ENCODE peak calls at places on chromosomes 6 and 20, in six cellular contexts. Y is psoas muscle, L is Panc1, P is A673, N is AG04449, G is AG04450. S is an unnamed sample.

GRCh38 chr6:39881851-39882566 is 52.3 kb downstream of the MOCS1 start:
- DNase-seq in N (peak), G (peak), Y (no peak), L (no peak), P (no peak), S (no peak)

GRCh38 chr6:158817298-158818007 is 1.7 kb downstream of the EZR start:
- DNase-seq in L (no peak), G (no peak), P (no peak), Y (no peak), N (no peak), S (no peak)

GRCh38 chr6:70872469-70872868 is 84.4 kb downstream of the B3GAT2 start:
- DNase-seq in L (no peak), P (no peak), N (no peak), G (no peak), Y (no peak), S (no peak)

GRCh38 chr6:84141506-84141905 is 85.9 kb downstream of the CEP162 start:
- DNase-seq in Y (no peak), G (no peak), P (no peak), L (no peak), N (no peak), S (no peak)

GRCh38 chr6:107743311-107743710 is 80.8 kb downstream of the SCML4 start:
- DNase-seq in Y (no peak), P (no peak), G (no peak), N (no peak), L (no peak), S (no peak)

GRCh38 chr6:3336859-3337515 is 78.2 kb downstream of the PSMG4 start:
- DNase-seq in N (no peak), G (no peak), L (no peak), Y (no peak), P (no peak), S (no peak)

GRCh38 chr20:15930324-15931305 is 642.6 kb downstream of the KIF16B start:
- DNase-seq in L (no peak), N (no peak), Y (no peak), G (peak), P (no peak), S (no peak)

GRCh38 chr6:22664968-22665367 is 95.6 kb downstream of the HDGFL1 start:
- DNase-seq in Y (no peak), L (no peak), N (no peak), G (no peak), P (no peak), S (no peak)

GRCh38 chr20:6277661-6278060 is 154.8 kb upstream of the FERMT1 start:
- DNase-seq in P (no peak), Y (no peak), L (no peak), N (no peak), G (no peak), S (no peak)

GRCh38 chr20:4633780-4634179 is 87.9 kb upstream of the PRND start:
- DNase-seq in L (no peak), N (peak), Y (no peak), P (peak), G (peak), S (no peak)

GRCh38 chr6:131059486-131059885 is 3.6 kb downstream of the EPB41L2 start:
- DNase-seq in G (no peak), N (peak), L (peak), P (no peak), Y (no peak), S (no peak)

GRCh38 chr6:137415127-137415833 is 78.9 kb downstream of the OLIG3 start:
- DNase-seq in L (peak), P (peak), N (no peak), G (peak), Y (no peak), S (peak)

GRCh38 chr6:5208491-5208890 is 52.3 kb downstream of the LYRM4 start:
- DNase-seq in P (no peak), Y (no peak), L (no peak), N (peak), G (no peak), S (no peak)

GRCh38 chr6:5206920-5207561 is 53.7 kb downstream of the LYRM4 start:
- DNase-seq in N (no peak), G (no peak), L (no peak), Y (no peak), P (no peak), S (no peak)

GRCh38 chr6:5205877-5206840 is 54.6 kb downstream of the LYRM4 start:
- DNase-seq in N (peak), G (no peak), Y (peak), P (peak), L (no peak), S (no peak)

GRCh38 chr6:5205035-5205469 is 55.7 kb downstream of the LYRM4 start:
- DNase-seq in N (no peak), G (no peak), P (no peak), L (no peak), Y (no peak), S (no peak)

GRCh38 chr6:5208039-5208438 is 52.7 kb downstream of the LYRM4 start:
- DNase-seq in P (no peak), Y (no peak), L (no peak), N (peak), G (no peak), S (no peak)
- TF ChIP-seq CTCF in P (no peak), Y (no peak), L (no peak), N (no peak), G (no peak), S (no peak)

DNA sequence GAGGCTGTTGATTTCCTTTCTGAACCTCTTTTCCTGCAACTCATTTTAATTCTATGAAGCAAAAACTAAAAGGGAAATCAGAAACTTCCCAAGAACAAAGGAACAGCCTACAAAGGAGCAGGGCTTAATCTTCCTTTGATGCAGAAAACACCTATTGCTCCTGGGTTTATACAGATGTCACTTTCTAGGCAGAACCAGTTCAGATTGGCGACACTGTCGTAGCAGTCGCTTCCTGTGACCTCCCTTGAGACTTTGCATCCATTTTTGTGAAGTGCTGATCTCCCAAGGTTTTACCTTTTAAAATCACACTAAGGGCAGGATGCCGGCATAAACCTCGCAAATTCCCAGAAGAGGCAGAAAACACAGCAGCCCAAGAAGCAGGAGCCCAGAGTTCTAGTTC is 40.1 kb downstream of the JAG1 start:
- DNase-seq in P (no peak), L (no peak), Y (no peak), G (no peak), N (no peak), S (no peak)
- TF ChIP-seq CTCF in P (no peak), L (no peak), Y (no peak), G (no peak), N (no peak), S (no peak)

GRCh38 chr20:40702504-40702903 is 13.5 kb upstream of the MAFB start:
- DNase-seq in G (no peak), N (no peak), Y (no peak), L (no peak), P (no peak), S (no peak)
- TF ChIP-seq CTCF in G (peak), N (no peak), Y (no peak), L (peak), P (peak), S (peak)

DNA sequence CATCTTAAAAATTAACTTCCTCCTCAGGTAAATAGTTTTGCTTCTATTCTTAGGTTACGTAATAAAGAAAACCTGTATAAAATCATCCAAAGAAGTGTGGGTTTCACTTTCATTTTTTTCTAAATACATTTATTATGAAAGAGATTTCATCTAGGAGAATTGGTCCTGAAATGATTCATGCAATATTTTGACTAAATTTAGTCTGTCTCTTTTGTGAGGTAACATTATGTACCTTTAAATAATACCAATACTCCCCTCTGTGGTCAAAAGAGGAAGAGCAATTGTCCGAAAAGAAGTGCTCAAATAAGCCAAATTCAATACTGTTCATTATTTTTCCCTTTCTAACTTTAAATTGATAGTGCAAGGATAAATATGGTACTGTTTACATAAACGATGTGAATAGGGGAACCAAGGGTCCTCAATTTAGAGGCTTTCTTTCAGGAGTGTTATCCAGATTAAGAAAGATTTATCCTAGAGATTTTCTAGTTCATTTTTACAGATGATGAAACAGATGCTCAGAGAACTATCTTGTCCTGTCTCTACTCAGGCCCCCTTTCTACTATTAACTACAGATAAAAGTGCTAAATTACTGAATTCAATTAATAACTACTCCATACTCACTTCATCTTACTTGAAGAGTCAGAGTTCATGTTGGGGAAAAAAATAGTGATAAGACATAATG is 26.2 kb downstream of the CYP39A1 start:
- DNase-seq in L (no peak), N (no peak), G (no peak), P (peak), Y (no peak), S (no peak)
- TF ChIP-seq CTCF in L (peak), N (peak), G (peak), P (peak), Y (peak), S (peak)

GRCh38 chr6:147546501-147547368 is 38.2 kb downstream of the SAMD5 start:
- DNase-seq in P (no peak), G (no peak), N (peak), L (no peak), Y (no peak), S (no peak)
- TF ChIP-seq CTCF in P (no peak), G (no peak), N (no peak), L (no peak), Y (no peak), S (no peak)

DNA sequence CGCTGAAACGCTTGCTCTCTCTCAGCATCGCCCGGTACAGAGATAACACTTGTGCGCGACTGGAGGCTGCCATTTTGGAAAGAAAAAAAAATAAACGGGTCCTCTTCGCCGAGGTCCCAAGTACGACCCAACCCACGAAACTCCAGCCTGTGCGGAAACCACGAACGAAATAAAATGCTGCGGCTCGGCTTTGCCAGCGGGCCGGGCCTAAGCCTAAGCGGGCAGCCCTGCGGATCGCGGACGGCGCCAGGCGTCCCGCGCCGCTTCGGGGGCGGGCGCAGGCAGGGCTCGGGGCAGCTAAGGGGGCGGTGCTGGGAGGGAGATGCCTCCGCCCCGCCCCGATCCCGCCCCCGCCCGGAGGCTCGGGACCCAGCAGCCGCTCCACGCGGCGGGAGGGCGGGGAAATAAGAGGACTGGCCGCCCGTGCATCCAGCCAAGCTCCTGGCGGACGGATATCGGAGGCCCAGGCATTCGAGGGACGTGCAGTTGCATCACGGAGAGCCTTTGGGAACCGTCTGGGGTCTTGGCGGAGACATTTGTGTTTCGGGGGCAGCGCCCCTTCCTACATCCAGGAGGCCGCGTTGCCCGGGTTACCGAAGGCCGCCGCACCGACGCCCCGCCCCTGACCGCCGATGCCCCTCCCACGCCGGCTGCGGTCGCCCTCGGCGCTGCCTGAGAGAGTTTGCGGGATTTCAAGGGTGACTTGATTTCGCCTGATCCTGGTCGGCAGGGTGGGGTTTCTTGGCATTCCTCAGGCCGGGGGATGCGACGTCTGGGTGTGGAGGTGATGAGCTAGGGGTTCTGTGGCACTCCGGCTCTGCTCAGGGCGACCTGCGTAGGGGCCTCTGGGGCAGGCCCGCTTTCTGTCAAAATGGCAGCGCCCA is at the start of the genes FARS2 and LYRM4:
- DNase-seq in Y (peak), G (peak), L (peak), N (no peak), P (peak), S (peak)
- TF ChIP-seq CTCF in Y (no peak), G (peak), L (peak), N (peak), P (peak), S (no peak)

DNA sequence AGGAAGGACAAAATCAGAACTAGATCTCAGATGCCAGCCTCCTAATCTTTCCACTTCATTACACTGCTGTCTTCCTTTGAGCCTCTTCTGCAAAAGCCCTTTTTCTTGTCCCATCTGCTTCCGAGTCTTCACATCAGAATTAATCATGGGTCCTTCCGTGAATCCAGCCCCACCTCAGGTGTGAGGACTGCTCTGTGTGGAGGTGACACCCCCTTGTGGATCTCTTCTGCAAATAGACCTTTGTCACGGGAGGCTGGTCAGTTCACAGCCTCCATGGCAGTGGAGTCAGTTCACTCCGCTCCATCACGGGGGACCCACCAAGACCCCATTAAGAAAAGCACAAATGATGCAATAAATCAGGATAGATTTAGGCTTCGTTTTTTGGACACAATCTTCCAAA is 171.1 kb downstream of the ADAT2 start:
- DNase-seq in G (no peak), N (no peak), L (peak), P (peak), Y (no peak), S (no peak)
- TF ChIP-seq CTCF in G (peak), N (peak), L (peak), P (no peak), Y (peak), S (no peak)

GRCh38 chr20:49889943-49890650 is 25.2 kb downstream of the SPATA2 start:
- DNase-seq in Y (no peak), P (no peak), G (no peak), L (no peak), N (no peak), S (peak)
- TF ChIP-seq CTCF in Y (no peak), P (no peak), G (no peak), L (peak), N (no peak), S (no peak)

GRCh38 chr6:43781572-43781928 is 11.5 kb downstream of the VEGFA start:
- DNase-seq in Y (no peak), N (no peak), P (no peak), G (no peak), L (no peak), S (no peak)
- TF ChIP-seq CTCF in Y (no peak), N (no peak), P (no peak), G (no peak), L (no peak), S (no peak)

DNA sequence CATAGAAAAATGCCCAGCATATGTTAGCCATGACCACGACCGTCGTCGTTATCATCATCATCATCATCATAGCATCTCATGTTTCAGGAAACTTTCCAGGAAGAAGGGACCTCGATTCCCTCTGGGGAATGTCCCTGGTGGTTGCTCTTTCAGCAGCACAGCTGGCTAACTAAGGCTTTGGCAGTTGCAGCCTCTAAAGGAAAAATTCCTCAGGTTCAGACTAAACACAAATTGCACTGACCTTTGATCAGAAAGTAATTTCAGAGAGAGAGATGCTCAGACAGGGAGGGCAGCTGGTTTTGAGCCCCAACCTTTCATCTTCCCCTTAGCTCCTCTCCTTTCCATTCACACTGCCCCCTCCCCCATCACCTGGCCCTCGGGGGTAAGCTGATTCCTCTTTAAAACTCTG is 5.6 kb upstream of the CFB start:
- DNase-seq in Y (no peak), N (no peak), L (no peak), P (no peak), G (no peak), S (no peak)
- TF ChIP-seq CTCF in Y (no peak), N (no peak), L (no peak), P (no peak), G (no peak), S (no peak)

S was measured in CD14-positive monocyte.